ENCODE peak calls at places on chromosomes 2 and 18, in eight cellular contexts. T is cardiac muscle cell; R is SK-N-SH; U is stomach; O is body of pancreas; L is CD8-positive, alpha-beta T cell; K is heart left ventricle; H is adrenal gland. J is an unnamed sample.

GRCh38 chr18:9648431-9649163 is 34.2 kb upstream of the PPP4R1 start:
- DNase-seq in L (no peak), R (no peak), U (no peak), T (no peak), O (no peak), K (no peak), H (no peak), J (peak; percentile 98)

GRCh38 chr2:172965433-172965832 is 110.2 kb upstream of the MAP3K20 start:
- DNase-seq in L (no peak), T (no peak), U (no peak), H (no peak), K (no peak), O (no peak), R (no peak), J (no peak)

GRCh38 chr2:23235292-23235691 is 149.7 kb upstream of the KLHL29 start:
- DNase-seq in H (no peak), O (no peak), L (no peak), K (no peak), T (no peak), R (no peak), U (no peak), J (no peak)

GRCh38 chr2:178238144-178238521 is 43.8 kb downstream of the OSBPL6 start:
- DNase-seq in R (no peak), U (no peak), H (no peak), L (no peak), K (no peak), O (no peak), T (no peak), J (peak; percentile 87)

GRCh38 chr2:235642446-235643107 is 148.7 kb downstream of the AGAP1 start:
- DNase-seq in R (peak; percentile 25), L (no peak), O (no peak), K (peak; percentile 32), U (no peak), H (no peak), T (no peak), J (peak; percentile 21)

GRCh38 chr18:48711651-48712486 is 173.0 kb downstream of the CTIF start:
- DNase-seq in H (no peak), L (no peak), R (peak; percentile 85), U (no peak), K (peak; percentile 59), T (peak; percentile 64), O (peak; percentile 16), J (no peak)

GRCh38 chr18:10320201-10320600 is 134.2 kb upstream of the APCDD1 start:
- DNase-seq in H (no peak), K (no peak), O (no peak), R (no peak), U (no peak), T (no peak), L (no peak), J (no peak)

GRCh38 chr18:9296233-9297006 is 38.2 kb upstream of the TWSG1 start:
- DNase-seq in T (no peak), O (no peak), K (no peak), R (no peak), H (no peak), L (no peak), U (no peak), J (no peak)

GRCh38 chr18:65725421-65726050 is 25.3 kb upstream of the CDH7 start:
- DNase-seq in R (peak; percentile 50), U (no peak), L (no peak), K (no peak), O (peak; percentile 63), H (peak; percentile 23), T (peak; percentile 52), J (peak; percentile 29)

GRCh38 chr2:71943238-71944182 is 204.2 kb downstream of the CYP26B1 start:
- DNase-seq in O (no peak), K (peak; percentile 23), L (no peak), U (no peak), R (no peak), T (no peak), H (no peak), J (no peak)

GRCh38 chr2:110116033-110116710 is 550 bp upstream of the MALL start:
- DNase-seq in K (peak; percentile 76), O (peak; percentile 47), U (no peak), R (peak; percentile 62), L (no peak), H (peak; percentile 32), T (peak; percentile 51), J (peak; percentile 35)

GRCh38 chr18:58124475-58124874 is 80.4 kb downstream of the NEDD4L start:
- DNase-seq in K (no peak), R (no peak), T (no peak), O (no peak), L (no peak), H (no peak), U (no peak), J (no peak)

GRCh38 chr2:98815795-98816194 is 84.9 kb upstream of the MGAT4A start:
- DNase-seq in L (no peak), O (no peak), K (no peak), R (no peak), H (no peak), T (no peak), U (no peak), J (no peak)

GRCh38 chr2:235045973-235046343 is 94.1 kb downstream of the SH3BP4 start:
- DNase-seq in R (no peak), H (no peak), U (no peak), O (no peak), T (no peak), L (no peak), K (no peak), J (no peak)

GRCh38 chr18:27778441-27778840 is 398.5 kb downstream of the CDH2 start:
- DNase-seq in O (no peak), H (no peak), R (no peak), L (no peak), K (no peak), U (no peak), T (peak; percentile 45), J (peak; percentile 40)

GRCh38 chr2:207115715-207116364 is 49.9 kb downstream of the KLF7 start:
- DNase-seq in U (no peak), R (peak; percentile 39), L (no peak), K (no peak), O (no peak), H (no peak), T (no peak), J (no peak)
- TF ChIP-seq CTCF in U (no peak), R (no peak), L (no peak), K (peak; percentile 7), O (no peak), H (no peak), T (peak; percentile 28), J (no peak)

DNA sequence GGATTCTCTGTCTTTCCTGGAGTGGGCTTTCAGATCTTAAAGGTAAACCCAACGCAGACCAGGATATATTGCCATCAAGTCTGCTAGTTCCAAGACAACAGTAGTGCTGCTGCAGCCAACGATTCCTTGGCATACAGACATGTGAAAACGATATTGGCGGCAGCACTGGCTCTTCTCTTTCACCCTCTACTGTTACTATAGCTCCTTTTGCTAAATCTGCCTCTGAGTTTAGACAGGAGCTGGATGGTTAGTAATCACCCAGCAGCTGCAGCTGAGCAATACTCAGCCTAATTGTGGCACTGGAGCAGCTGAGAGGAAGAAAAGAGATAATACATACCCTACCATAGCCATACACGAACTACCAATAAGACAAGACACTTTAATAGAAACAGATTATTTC is 4.0 kb downstream of the YES1 start:
- DNase-seq in L (no peak), R (no peak), O (no peak), H (no peak), K (no peak), T (peak; percentile 15), U (no peak), J (no peak)
- H3K4me3 ChIP-seq in L (no peak overlapping the region), R (no peak overlapping the region), O (no peak overlapping the region), H (no peak overlapping the region), K (no peak overlapping the region), T (no peak overlapping the region), U (no peak overlapping the region), J (no peak overlapping the region)

DNA sequence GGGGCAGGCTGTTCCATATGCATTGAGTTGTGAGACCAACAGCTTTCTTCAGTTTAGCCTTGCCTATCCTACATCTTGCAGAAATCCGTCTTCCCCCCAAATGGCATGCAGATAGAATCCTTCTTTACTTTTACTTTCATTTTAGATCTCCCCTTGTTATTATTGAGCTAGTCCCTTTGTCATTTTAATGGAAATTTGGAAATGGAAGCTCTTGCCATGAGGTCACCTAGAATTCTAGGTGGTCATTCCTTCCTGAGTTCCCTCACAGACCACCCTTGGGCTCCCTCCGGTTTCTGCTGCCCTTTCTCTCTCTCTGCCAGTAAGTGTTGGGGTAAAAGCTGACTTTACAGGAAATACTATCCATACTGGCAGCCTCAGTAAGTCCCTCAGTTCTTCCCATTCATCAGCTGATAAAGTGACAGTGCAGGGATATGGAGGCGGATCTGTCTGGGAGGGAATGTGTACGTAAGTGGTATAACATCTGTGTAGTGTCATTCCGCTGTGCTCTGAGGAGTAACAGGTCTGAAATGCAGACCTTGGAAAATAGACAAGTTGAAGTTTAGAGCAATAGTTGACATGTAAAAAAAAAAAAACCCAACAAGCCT is 30.3 kb downstream of the ARHGAP25 start:
- DNase-seq in H (no peak), R (no peak), O (no peak), K (no peak), L (no peak), U (no peak), T (peak; percentile 65), J (no peak)
- TF ChIP-seq CTCF in H (no peak), R (no peak), O (no peak), K (no peak), L (no peak), U (no peak), T (no peak), J (no peak)

DNA sequence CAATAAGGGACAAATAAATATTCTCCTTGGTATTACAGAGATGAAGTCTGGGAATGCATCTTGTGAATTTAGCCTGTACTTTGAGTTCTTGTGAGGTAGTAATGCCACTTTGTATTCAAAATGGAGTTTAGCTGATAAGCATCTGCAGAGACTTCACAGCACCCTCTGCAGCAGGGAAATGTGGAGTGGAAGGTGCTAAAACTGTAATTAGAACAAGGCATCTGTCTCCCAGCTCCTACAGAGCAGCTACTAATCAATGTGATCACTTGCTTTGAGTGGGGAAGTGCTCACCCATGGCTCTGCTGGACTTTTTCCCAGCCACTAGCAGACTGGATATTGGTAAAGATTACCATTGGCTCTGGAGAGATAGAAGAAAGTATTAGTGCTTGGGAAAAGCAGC is 56.2 kb upstream of the TMEFF2 start:
- DNase-seq in R (no peak), U (no peak), H (no peak), O (no peak), L (no peak), K (no peak), T (no peak), J (no peak)
- H3K4me3 ChIP-seq in R (no peak overlapping the region), U (no peak overlapping the region), H (no peak overlapping the region), O (no peak overlapping the region), L (no peak overlapping the region), K (no peak overlapping the region), T (no peak overlapping the region), J (no peak overlapping the region)

DNA sequence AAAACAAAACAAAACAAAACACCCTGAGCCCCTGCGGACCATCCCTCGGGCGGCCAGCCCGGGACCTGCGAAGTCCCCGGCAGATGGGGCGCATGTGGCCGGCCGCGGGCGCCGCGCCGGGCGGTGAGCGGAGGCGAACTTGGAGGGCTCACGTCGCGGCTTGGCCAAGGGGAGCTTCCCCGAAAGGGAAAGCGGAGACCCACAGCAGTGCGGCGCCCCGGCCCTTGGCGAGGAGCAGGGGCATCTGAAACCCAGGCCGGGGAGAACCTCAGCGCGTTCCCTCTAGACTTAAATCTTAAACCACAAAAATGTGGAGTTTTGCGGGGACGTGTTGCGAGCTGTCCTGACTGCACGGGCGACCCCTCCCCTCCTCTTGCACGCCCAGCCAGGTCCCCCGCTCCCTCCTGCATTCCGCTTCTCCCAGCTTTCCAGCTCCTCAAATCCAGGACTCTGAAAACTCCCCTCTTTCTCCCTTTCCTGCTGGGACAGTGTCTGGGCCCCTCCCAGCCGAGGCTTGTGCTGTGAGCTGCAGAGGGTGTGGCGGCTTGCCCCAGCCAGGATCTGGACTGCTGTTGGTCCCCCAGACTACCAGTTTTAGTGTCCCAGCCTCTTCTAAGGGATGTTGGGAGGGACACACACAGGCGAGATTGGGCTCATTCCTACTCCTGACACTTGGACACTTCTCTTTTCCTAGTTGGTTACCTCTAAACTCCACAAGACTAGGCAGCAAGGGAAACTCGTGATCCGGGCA is 1.3 kb downstream of the FMNL2 start:
- DNase-seq in K (peak; percentile 53), L (no peak), R (peak; percentile 74), T (peak; percentile 49), U (peak; percentile 58), H (peak; percentile 61), O (peak; percentile 63), J (peak; percentile 48)
- TF ChIP-seq CTCF in K (no peak), L (no peak), R (no peak), T (no peak), U (no peak), H (no peak), O (no peak), J (no peak)